ENCODE peak calls at places on chromosomes 12 and 14, in eight cellular contexts. One of them, this sample, is unnamed.

GRCh38 chr12:124305776-124306685 is 11.1 kb downstream of the RFLNA start:
- DNase-seq in CD8-positive, alpha-beta T cell: no peak
- DNase-seq in adrenal gland: no peak
- DNase-seq in mesendoderm: no peak
- DNase-seq in HL-60: no peak
- DNase-seq in dorsolateral prefrontal cortex: no peak
- DNase-seq in psoas muscle: peak; percentile 41
- DNase-seq in effector memory CD4-positive, alpha-beta T cell: no peak
- DNase-seq in this sample: no peak

GRCh38 chr14:74591394-74591793 is 20.6 kb downstream of the LTBP2 start:
- DNase-seq in adrenal gland: no peak
- DNase-seq in HL-60: no peak
- DNase-seq in mesendoderm: no peak
- DNase-seq in psoas muscle: no peak
- DNase-seq in CD8-positive, alpha-beta T cell: no peak
- DNase-seq in dorsolateral prefrontal cortex: no peak
- DNase-seq in effector memory CD4-positive, alpha-beta T cell: no peak
- DNase-seq in this sample: no peak

GRCh38 chr12:66929121-66929520 is 250.2 kb upstream of the GRIP1 start:
- DNase-seq in effector memory CD4-positive, alpha-beta T cell: no peak
- DNase-seq in CD8-positive, alpha-beta T cell: no peak
- DNase-seq in HL-60: no peak
- DNase-seq in psoas muscle: no peak
- DNase-seq in mesendoderm: no peak
- DNase-seq in adrenal gland: no peak
- DNase-seq in dorsolateral prefrontal cortex: no peak
- DNase-seq in this sample: no peak

GRCh38 chr14:92505826-92506225 is 7.8 kb upstream of the RIN3 start:
- DNase-seq in psoas muscle: no peak
- DNase-seq in dorsolateral prefrontal cortex: no peak
- DNase-seq in adrenal gland: no peak
- DNase-seq in effector memory CD4-positive, alpha-beta T cell: no peak
- DNase-seq in CD8-positive, alpha-beta T cell: no peak
- DNase-seq in mesendoderm: no peak
- DNase-seq in HL-60: no peak
- DNase-seq in this sample: no peak

GRCh38 chr12:132392389-132393244 is 63.2 kb upstream of the GALNT9 start:
- DNase-seq in HL-60: no peak
- DNase-seq in adrenal gland: no peak
- DNase-seq in CD8-positive, alpha-beta T cell: no peak
- DNase-seq in mesendoderm: no peak
- DNase-seq in effector memory CD4-positive, alpha-beta T cell: no peak
- DNase-seq in psoas muscle: peak; percentile 32
- DNase-seq in dorsolateral prefrontal cortex: no peak
- DNase-seq in this sample: no peak

GRCh38 chr14:68660495-68660894 is 132.4 kb downstream of the ZFP36L1 start:
- DNase-seq in adrenal gland: no peak
- DNase-seq in dorsolateral prefrontal cortex: no peak
- DNase-seq in psoas muscle: no peak
- DNase-seq in CD8-positive, alpha-beta T cell: no peak
- DNase-seq in mesendoderm: no peak
- DNase-seq in effector memory CD4-positive, alpha-beta T cell: no peak
- DNase-seq in HL-60: no peak
- DNase-seq in this sample: no peak

GRCh38 chr12:92558806-92559205 is 144.0 kb upstream of the PLEKHG7 start:
- DNase-seq in adrenal gland: no peak
- DNase-seq in HL-60: no peak
- DNase-seq in CD8-positive, alpha-beta T cell: no peak
- DNase-seq in psoas muscle: no peak
- DNase-seq in dorsolateral prefrontal cortex: no peak
- DNase-seq in mesendoderm: no peak
- DNase-seq in effector memory CD4-positive, alpha-beta T cell: no peak
- DNase-seq in this sample: peak; percentile 52

GRCh38 chr12:55974308-55974724 is 438 bp downstream of the RAB5B start:
- DNase-seq in effector memory CD4-positive, alpha-beta T cell: no peak
- DNase-seq in CD8-positive, alpha-beta T cell: no peak
- DNase-seq in dorsolateral prefrontal cortex: no peak
- DNase-seq in adrenal gland: peak; percentile 72
- DNase-seq in mesendoderm: peak; percentile 88
- DNase-seq in psoas muscle: no peak
- DNase-seq in HL-60: peak; percentile 66
- DNase-seq in this sample: peak; percentile 32

GRCh38 chr14:25237845-25238244 is 187.9 kb upstream of the STXBP6 start:
- DNase-seq in mesendoderm: peak; percentile 76
- DNase-seq in psoas muscle: no peak
- DNase-seq in effector memory CD4-positive, alpha-beta T cell: no peak
- DNase-seq in HL-60: no peak
- DNase-seq in adrenal gland: no peak
- DNase-seq in dorsolateral prefrontal cortex: no peak
- DNase-seq in CD8-positive, alpha-beta T cell: no peak
- DNase-seq in this sample: no peak

GRCh38 chr12:31246470-31246850 is 79.5 kb downstream of the SINHCAF start:
- DNase-seq in mesendoderm: no peak
- DNase-seq in effector memory CD4-positive, alpha-beta T cell: no peak
- DNase-seq in HL-60: no peak
- DNase-seq in CD8-positive, alpha-beta T cell: no peak
- DNase-seq in adrenal gland: no peak
- DNase-seq in psoas muscle: no peak
- DNase-seq in dorsolateral prefrontal cortex: no peak
- DNase-seq in this sample: no peak

GRCh38 chr12:1629338-1630080 is 478 bp downstream of the WNT5B start:
- DNase-seq in effector memory CD4-positive, alpha-beta T cell: no peak
- DNase-seq in adrenal gland: no peak
- DNase-seq in psoas muscle: no peak
- DNase-seq in mesendoderm: peak; percentile 84
- DNase-seq in dorsolateral prefrontal cortex: no peak
- DNase-seq in HL-60: peak; percentile 42
- DNase-seq in CD8-positive, alpha-beta T cell: no peak
- DNase-seq in this sample: no peak

GRCh38 chr12:51941669-51942455 is 9.6 kb upstream of the ACVR1B start:
- DNase-seq in dorsolateral prefrontal cortex: no peak
- DNase-seq in effector memory CD4-positive, alpha-beta T cell: no peak
- DNase-seq in CD8-positive, alpha-beta T cell: no peak
- DNase-seq in psoas muscle: no peak
- DNase-seq in adrenal gland: no peak
- DNase-seq in mesendoderm: no peak
- DNase-seq in HL-60: no peak
- DNase-seq in this sample: no peak

GRCh38 chr14:90574640-90575131 is 177.9 kb downstream of the CALM1 start:
- DNase-seq in psoas muscle: peak; percentile 79
- DNase-seq in HL-60: no peak
- DNase-seq in adrenal gland: no peak
- DNase-seq in effector memory CD4-positive, alpha-beta T cell: no peak
- DNase-seq in dorsolateral prefrontal cortex: peak; percentile 61
- DNase-seq in mesendoderm: no peak
- DNase-seq in CD8-positive, alpha-beta T cell: no peak
- DNase-seq in this sample: no peak

GRCh38 chr14:95018845-95019244 is 138.5 kb downstream of the DICER1 start:
- DNase-seq in effector memory CD4-positive, alpha-beta T cell: no peak
- DNase-seq in dorsolateral prefrontal cortex: no peak
- DNase-seq in psoas muscle: no peak
- DNase-seq in HL-60: no peak
- DNase-seq in CD8-positive, alpha-beta T cell: no peak
- DNase-seq in mesendoderm: no peak
- DNase-seq in adrenal gland: no peak
- DNase-seq in this sample: no peak

GRCh38 chr12:109291117-109291516 is 18.0 kb downstream of the FOXN4 start:
- DNase-seq in CD8-positive, alpha-beta T cell: no peak
- DNase-seq in mesendoderm: no peak
- DNase-seq in effector memory CD4-positive, alpha-beta T cell: no peak
- DNase-seq in adrenal gland: no peak
- DNase-seq in dorsolateral prefrontal cortex: no peak
- DNase-seq in HL-60: no peak
- DNase-seq in psoas muscle: no peak
- DNase-seq in this sample: no peak

GRCh38 chr12:109294286-109294796 is 14.7 kb downstream of the FOXN4 start:
- DNase-seq in adrenal gland: no peak
- DNase-seq in mesendoderm: no peak
- DNase-seq in psoas muscle: no peak
- DNase-seq in CD8-positive, alpha-beta T cell: no peak
- DNase-seq in HL-60: no peak
- DNase-seq in effector memory CD4-positive, alpha-beta T cell: no peak
- DNase-seq in dorsolateral prefrontal cortex: no peak
- DNase-seq in this sample: no peak

GRCh38 chr12:109291531-109292341 is 17.3 kb downstream of the FOXN4 start:
- DNase-seq in dorsolateral prefrontal cortex: peak; percentile 97
- DNase-seq in CD8-positive, alpha-beta T cell: no peak
- DNase-seq in adrenal gland: peak; percentile 38
- DNase-seq in effector memory CD4-positive, alpha-beta T cell: no peak
- DNase-seq in HL-60: no peak
- DNase-seq in psoas muscle: peak; percentile 70
- DNase-seq in mesendoderm: peak; percentile 96
- DNase-seq in this sample: no peak

GRCh38 chr12:109293106-109293505 is 16.0 kb downstream of the FOXN4 start:
- DNase-seq in psoas muscle: no peak
- DNase-seq in HL-60: no peak
- DNase-seq in adrenal gland: no peak
- DNase-seq in CD8-positive, alpha-beta T cell: no peak
- DNase-seq in effector memory CD4-positive, alpha-beta T cell: no peak
- DNase-seq in mesendoderm: no peak
- DNase-seq in dorsolateral prefrontal cortex: no peak
- DNase-seq in this sample: no peak

DNA sequence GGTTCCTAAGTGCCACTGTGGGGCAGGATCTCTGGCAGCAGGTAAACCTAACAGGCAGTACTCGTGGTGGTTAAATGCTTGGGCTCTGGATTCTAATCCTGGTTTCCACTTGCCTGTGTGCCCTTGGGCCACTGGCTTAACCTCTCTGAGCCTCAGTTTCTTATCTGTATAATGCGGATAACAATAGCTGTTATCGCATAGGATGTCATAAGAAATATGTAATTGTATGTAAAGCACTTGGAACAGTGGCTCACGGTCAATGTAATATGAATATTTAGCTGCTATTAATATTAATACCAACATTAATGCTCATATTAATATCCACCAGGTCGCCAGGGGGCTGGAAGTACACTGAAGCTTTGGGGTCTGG is 16.8 kb downstream of the FOXN4 start:
- DNase-seq in HL-60: no peak
- DNase-seq in dorsolateral prefrontal cortex: no peak
- DNase-seq in effector memory CD4-positive, alpha-beta T cell: no peak
- DNase-seq in CD8-positive, alpha-beta T cell: no peak
- DNase-seq in adrenal gland: no peak
- DNase-seq in psoas muscle: no peak
- DNase-seq in mesendoderm: no peak
- DNase-seq in this sample: no peak
- H3K4me3 ChIP-seq in HL-60: no peak overlapping the region
- H3K4me3 ChIP-seq in dorsolateral prefrontal cortex: no peak overlapping the region
- H3K4me3 ChIP-seq in effector memory CD4-positive, alpha-beta T cell: no peak overlapping the region
- H3K4me3 ChIP-seq in CD8-positive, alpha-beta T cell: no peak overlapping the region
- H3K4me3 ChIP-seq in adrenal gland: no peak overlapping the region
- H3K4me3 ChIP-seq in psoas muscle: no peak overlapping the region
- H3K4me3 ChIP-seq in mesendoderm: no peak overlapping the region
- H3K4me3 ChIP-seq in this sample: no peak overlapping the region

DNA sequence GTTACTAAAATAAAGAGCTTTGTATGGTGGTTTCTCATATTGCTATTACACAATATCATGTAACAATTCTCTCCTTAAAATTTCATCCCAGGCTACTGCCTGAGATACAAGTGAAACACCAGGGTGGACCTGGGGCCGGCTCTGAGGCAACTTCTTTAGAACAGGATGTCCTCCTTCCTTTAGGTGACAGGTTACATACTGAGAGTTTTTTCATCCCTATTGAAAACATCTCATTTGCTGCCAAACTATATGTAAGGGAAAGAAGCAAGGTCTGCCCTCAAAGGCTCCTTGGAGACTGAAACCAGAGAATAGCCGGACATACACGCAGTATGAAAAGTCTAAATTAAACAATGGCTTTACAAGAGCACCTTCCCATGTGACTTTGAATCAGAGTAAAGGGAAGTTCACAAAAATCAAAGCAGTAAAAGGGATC is 139.9 kb downstream of the DUSP6 start:
- DNase-seq in effector memory CD4-positive, alpha-beta T cell: no peak
- DNase-seq in psoas muscle: peak; percentile 46
- DNase-seq in CD8-positive, alpha-beta T cell: no peak
- DNase-seq in mesendoderm: no peak
- DNase-seq in dorsolateral prefrontal cortex: no peak
- DNase-seq in adrenal gland: peak; percentile 52
- DNase-seq in HL-60: no peak
- DNase-seq in this sample: no peak
- H3K27ac ChIP-seq in effector memory CD4-positive, alpha-beta T cell: no peak overlapping the region
- H3K27ac ChIP-seq in psoas muscle: peak overlapping the region; percentile 41
- H3K27ac ChIP-seq in CD8-positive, alpha-beta T cell: no peak overlapping the region
- H3K27ac ChIP-seq in mesendoderm: no peak overlapping the region
- H3K27ac ChIP-seq in dorsolateral prefrontal cortex: peak overlapping the region; percentile 14
- H3K27ac ChIP-seq in adrenal gland: no peak overlapping the region
- H3K27ac ChIP-seq in HL-60: no peak overlapping the region
- H3K27ac ChIP-seq in this sample: no peak overlapping the region

DNA sequence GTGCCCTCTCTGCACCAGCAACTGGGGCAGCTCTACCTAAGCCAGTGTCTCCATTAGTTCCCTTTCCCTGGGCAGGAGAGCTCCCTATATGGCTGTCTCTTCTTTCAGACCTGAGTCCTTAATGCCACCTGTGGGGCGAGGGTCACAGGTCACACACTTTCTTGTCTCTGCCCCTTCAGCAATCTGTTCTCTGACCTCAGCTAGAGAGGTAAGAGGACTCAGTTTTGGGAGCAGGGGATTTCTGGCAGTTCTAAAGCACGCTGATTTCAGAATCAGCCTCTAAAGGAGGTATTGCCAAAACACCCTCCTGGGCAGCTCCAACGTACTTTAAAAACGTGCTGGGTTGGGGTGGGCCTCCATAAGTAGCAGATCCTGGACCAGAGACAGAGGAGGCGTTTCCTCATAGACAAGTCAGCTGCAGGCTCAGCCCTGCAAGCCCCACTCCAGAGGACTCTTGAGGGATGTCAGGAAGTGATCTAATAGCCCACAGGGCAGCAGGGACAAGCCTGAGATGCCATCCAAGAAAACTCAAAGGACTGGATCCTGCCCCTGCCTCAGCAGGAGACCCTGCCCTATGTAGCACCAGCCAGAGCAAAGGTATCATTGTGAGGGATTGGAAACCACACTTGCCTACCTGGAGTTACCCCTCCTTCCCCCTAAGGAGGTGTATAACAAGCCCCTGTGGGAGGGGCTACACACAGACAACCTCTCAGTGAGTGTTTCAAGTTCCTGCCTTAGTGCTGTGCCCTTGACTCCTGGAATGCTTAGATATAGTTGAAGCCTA is 8.6 kb downstream of the CTDSP2 start:
- DNase-seq in adrenal gland: peak; percentile 59
- DNase-seq in mesendoderm: peak; percentile 85
- DNase-seq in psoas muscle: peak; percentile 68
- DNase-seq in dorsolateral prefrontal cortex: no peak
- DNase-seq in CD8-positive, alpha-beta T cell: no peak
- DNase-seq in HL-60: peak; percentile 68
- DNase-seq in effector memory CD4-positive, alpha-beta T cell: no peak
- DNase-seq in this sample: peak; percentile 56
- H3K4me3 ChIP-seq in adrenal gland: no peak overlapping the region
- H3K4me3 ChIP-seq in mesendoderm: no peak overlapping the region
- H3K4me3 ChIP-seq in psoas muscle: peak overlapping the region; percentile 96
- H3K4me3 ChIP-seq in dorsolateral prefrontal cortex: no peak overlapping the region
- H3K4me3 ChIP-seq in CD8-positive, alpha-beta T cell: no peak overlapping the region
- H3K4me3 ChIP-seq in HL-60: no peak overlapping the region
- H3K4me3 ChIP-seq in effector memory CD4-positive, alpha-beta T cell: peak overlapping the region; percentile 6
- H3K4me3 ChIP-seq in this sample: no peak overlapping the region

DNA sequence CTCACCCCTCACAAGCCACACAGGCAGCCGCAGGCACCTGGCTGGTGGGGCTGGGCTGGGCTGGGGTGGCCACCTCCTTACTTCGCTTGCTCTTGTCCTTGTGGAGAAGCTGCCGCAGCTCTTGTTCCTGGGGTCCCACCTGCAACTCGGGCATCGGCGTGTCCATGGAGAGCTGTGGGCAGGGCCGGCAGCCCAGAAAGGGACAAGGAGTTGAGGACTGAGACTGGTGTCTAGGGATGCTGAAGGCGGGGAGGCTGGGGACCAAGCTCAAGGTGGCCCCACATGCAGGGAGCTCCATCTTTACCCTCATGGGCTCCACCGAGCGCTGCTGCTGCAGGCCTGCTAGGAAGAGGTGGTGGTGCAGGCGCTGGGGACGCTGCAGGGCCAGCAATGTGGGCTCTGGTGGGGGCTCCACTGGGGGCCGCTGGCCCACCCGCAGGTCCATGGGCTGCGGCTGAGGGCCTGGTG is 21.2 kb downstream of the HDAC7 start:
- DNase-seq in psoas muscle: no peak
- DNase-seq in adrenal gland: no peak
- DNase-seq in dorsolateral prefrontal cortex: no peak
- DNase-seq in HL-60: no peak
- DNase-seq in effector memory CD4-positive, alpha-beta T cell: no peak
- DNase-seq in mesendoderm: no peak
- DNase-seq in CD8-positive, alpha-beta T cell: no peak
- DNase-seq in this sample: no peak
- H3K27ac ChIP-seq in psoas muscle: peak overlapping the region; percentile 64
- H3K27ac ChIP-seq in adrenal gland: no peak overlapping the region
- H3K27ac ChIP-seq in dorsolateral prefrontal cortex: peak overlapping the region; percentile 68
- H3K27ac ChIP-seq in HL-60: no peak overlapping the region
- H3K27ac ChIP-seq in effector memory CD4-positive, alpha-beta T cell: no peak overlapping the region
- H3K27ac ChIP-seq in mesendoderm: no peak overlapping the region
- H3K27ac ChIP-seq in CD8-positive, alpha-beta T cell: no peak overlapping the region
- H3K27ac ChIP-seq in this sample: no peak overlapping the region

This sample was measured in brain microvascular endothelial cell.